ENCODE peak calls at places on chromosomes 3 and 15, in eight cellular contexts. E is RWPE1; K is body of pancreas; I is GM13977; Y is testis; H is MM.1S; M is CD8-positive, alpha-beta T cell; D is foreskin fibroblast. A is an unnamed sample.

GRCh38 chr3:130395916-130396315 is 50.4 kb downstream of the COL6A5 start:
- DNase-seq in E (peak), K (no peak), I (no peak), Y (no peak), H (no peak), M (no peak), D (peak), A (no peak)

GRCh38 chr3:194880940-194881925 is 195.6 kb downstream of the FAM43A start:
- DNase-seq in E (no peak), K (no peak), I (no peak), Y (no peak), H (no peak), M (no peak), D (no peak), A (no peak)

GRCh38 chr15:72671531-72671930 is 14.5 kb downstream of the HIGD2B start:
- DNase-seq in E (no peak), K (no peak), I (no peak), Y (no peak), H (no peak), M (no peak), D (no peak), A (no peak)

GRCh38 chr3:117681619-117682018 is 972.0 kb downstream of the TUSC7 start:
- DNase-seq in E (peak), K (no peak), I (no peak), Y (no peak), H (no peak), M (no peak), D (peak), A (no peak)

GRCh38 chr15:62912808-62913207 is 129.7 kb upstream of the TPM1 start:
- DNase-seq in E (no peak), K (no peak), I (no peak), Y (no peak), H (no peak), M (no peak), D (no peak), A (no peak)

GRCh38 chr3:149089395-149089794 is 3.1 kb upstream of the HLTF start:
- DNase-seq in E (no peak), K (no peak), I (no peak), Y (no peak), H (no peak), M (no peak), D (no peak), A (no peak)

GRCh38 chr3:105806361-105806760 is 62.5 kb downstream of the CBLB start:
- DNase-seq in E (peak), K (no peak), I (peak), Y (no peak), H (no peak), M (no peak), D (peak), A (no peak)

GRCh38 chr3:70889162-70890045 is 577.0 kb upstream of the MDFIC2 start:
- DNase-seq in E (no peak), K (peak), I (no peak), Y (no peak), H (no peak), M (no peak), D (peak), A (no peak)

GRCh38 chr3:50617096-50617791 is at the start of gene MAPKAPK3:
- DNase-seq in E (no peak), K (peak), I (no peak), Y (peak), H (peak), M (peak), D (no peak), A (peak)

GRCh38 chr3:187684880-187685279 is 14.7 kb upstream of the SST start:
- DNase-seq in E (no peak), K (no peak), I (no peak), Y (no peak), H (no peak), M (no peak), D (no peak), A (no peak)

GRCh38 chr3:194386066-194386465 is 13.0 kb downstream of the GP5 start:
- DNase-seq in E (no peak), K (peak), I (no peak), Y (no peak), H (no peak), M (no peak), D (no peak), A (no peak)

GRCh38 chr3:82186017-82186416 is 424.6 kb upstream of the GBE1 start:
- DNase-seq in E (no peak), K (no peak), I (no peak), Y (no peak), H (no peak), M (no peak), D (no peak), A (no peak)

GRCh38 chr3:57981483-57982087 is 26.6 kb upstream of the FLNB start:
- DNase-seq in E (no peak), K (no peak), I (no peak), Y (no peak), H (no peak), M (no peak), D (no peak), A (no peak)

GRCh38 chr3:152508705-152509104 is 240.0 kb downstream of the MBNL1 start:
- DNase-seq in E (peak), K (no peak), I (no peak), Y (no peak), H (peak), M (no peak), D (no peak), A (no peak)

GRCh38 chr3:59809750-59810444 is 760.1 kb upstream of the CFAP20DC start:
- DNase-seq in E (peak), K (no peak), I (peak), Y (peak), H (no peak), M (no peak), D (no peak), A (no peak)

GRCh38 chr15:101201411-101202174 is 50.3 kb downstream of the CHSY1 start:
- DNase-seq in E (peak), K (peak), I (no peak), Y (peak), H (no peak), M (no peak), D (peak), A (peak)

GRCh38 chr3:12796171-12797123 is at the start of gene CAND2:
- DNase-seq in E (peak), K (peak), I (peak), Y (peak), H (no peak), M (peak), D (peak), A (peak)

GRCh38 chr3:171458857-171459129 is 1.4 kb downstream of the TNIK start:
- DNase-seq in E (no peak), K (no peak), I (no peak), Y (no peak), H (no peak), M (peak), D (no peak), A (peak)

GRCh38 chr15:42084465-42085235 is 9.7 kb downstream of the PLA2G4D start:
- DNase-seq in E (peak), K (peak), I (peak), Y (peak), H (peak), M (peak), D (no peak), A (peak)

GRCh38 chr3:147195896-147196295 is 210.4 kb downstream of the ZIC4 start:
- DNase-seq in E (no peak), K (no peak), I (no peak), Y (no peak), H (no peak), M (no peak), D (peak), A (no peak)

GRCh38 chr3:138493804-138494606 is 59.6 kb downstream of the ESYT3 start:
- DNase-seq in E (peak), K (no peak), I (no peak), Y (no peak), H (no peak), M (no peak), D (peak), A (no peak)

GRCh38 chr3:192062186-192062585 is 601.2 kb downstream of the PYDC2 start:
- DNase-seq in E (no peak), K (no peak), I (no peak), Y (no peak), H (no peak), M (no peak), D (no peak), A (no peak)

GRCh38 chr3:46593979-46594378 is 18.3 kb upstream of the FAM240A start:
- DNase-seq in E (no peak), K (no peak), I (no peak), Y (no peak), H (no peak), M (no peak), D (no peak), A (no peak)

GRCh38 chr3:53495518-53496501 is 1.4 kb downstream of the CACNA1D start:
- DNase-seq in E (peak), K (peak), I (peak), Y (no peak), H (no peak), M (no peak), D (no peak), A (no peak)

GRCh38 chr15:59222906-59223579 is 16.4 kb downstream of the LDHAL6B start:
- DNase-seq in E (no peak), K (no peak), I (no peak), Y (no peak), H (no peak), M (no peak), D (peak), A (no peak)

GRCh38 chr15:39213385-39213840 is 367.5 kb upstream of the THBS1 start:
- DNase-seq in E (no peak), K (peak), I (no peak), Y (peak), H (no peak), M (no peak), D (peak), A (peak)

GRCh38 chr3:183427206-183428139 is 946 bp downstream of the MCF2L2 start:
- DNase-seq in E (no peak), K (no peak), I (no peak), Y (no peak), H (no peak), M (no peak), D (no peak), A (no peak)

GRCh38 chr3:56702487-56703315 is 19.6 kb upstream of the TASOR start:
- DNase-seq in E (peak), K (peak), I (peak), Y (peak), H (peak), M (peak), D (peak), A (peak)

GRCh38 chr3:58824285-58824684 is 157.7 kb upstream of the FAM3D start:
- DNase-seq in E (peak), K (peak), I (peak), Y (peak), H (no peak), M (no peak), D (peak), A (peak)

GRCh38 chr15:65993226-65993625 is 123.9 kb downstream of the RAB11A start:
- DNase-seq in E (no peak), K (no peak), I (no peak), Y (no peak), H (no peak), M (no peak), D (no peak), A (no peak)

GRCh38 chr3:67828486-67829010 is 174.1 kb upstream of the SUCLG2 start:
- DNase-seq in E (no peak), K (no peak), I (no peak), Y (no peak), H (no peak), M (no peak), D (no peak), A (no peak)

GRCh38 chr3:52986049-52986448 is 59.8 kb downstream of the SFMBT1 start:
- DNase-seq in E (no peak), K (no peak), I (no peak), Y (no peak), H (no peak), M (no peak), D (peak), A (no peak)

GRCh38 chr3:30988774-30989173 is 94.3 kb upstream of the GADL1 start:
- DNase-seq in E (no peak), K (no peak), I (no peak), Y (no peak), H (no peak), M (no peak), D (no peak), A (no peak)

GRCh38 chr3:28853830-28854229 is 427.0 kb upstream of the RBMS3 start:
- DNase-seq in E (no peak), K (no peak), I (no peak), Y (no peak), H (no peak), M (no peak), D (no peak), A (no peak)
- TF ChIP-seq CTCF in E (peak), K (no peak), I (no peak), Y (no peak), H (peak), M (no peak), D (no peak), A (no peak)

GRCh38 chr3:125163739-125164601 is 48.6 kb downstream of the SLC12A8 start:
- DNase-seq in E (no peak), K (no peak), I (no peak), Y (peak), H (no peak), M (no peak), D (no peak), A (no peak)
- TF ChIP-seq CTCF in E (no peak), K (no peak), I (peak), Y (no peak), H (no peak), M (no peak), D (no peak), A (no peak)

GRCh38 chr3:69791919-69792399 is 52.7 kb downstream of the MITF start:
- DNase-seq in E (no peak), K (no peak), I (no peak), Y (no peak), H (no peak), M (no peak), D (peak), A (no peak)
- TF ChIP-seq CTCF in E (peak), K (no peak), I (no peak), Y (peak), H (peak), M (no peak), D (peak), A (peak)

DNA sequence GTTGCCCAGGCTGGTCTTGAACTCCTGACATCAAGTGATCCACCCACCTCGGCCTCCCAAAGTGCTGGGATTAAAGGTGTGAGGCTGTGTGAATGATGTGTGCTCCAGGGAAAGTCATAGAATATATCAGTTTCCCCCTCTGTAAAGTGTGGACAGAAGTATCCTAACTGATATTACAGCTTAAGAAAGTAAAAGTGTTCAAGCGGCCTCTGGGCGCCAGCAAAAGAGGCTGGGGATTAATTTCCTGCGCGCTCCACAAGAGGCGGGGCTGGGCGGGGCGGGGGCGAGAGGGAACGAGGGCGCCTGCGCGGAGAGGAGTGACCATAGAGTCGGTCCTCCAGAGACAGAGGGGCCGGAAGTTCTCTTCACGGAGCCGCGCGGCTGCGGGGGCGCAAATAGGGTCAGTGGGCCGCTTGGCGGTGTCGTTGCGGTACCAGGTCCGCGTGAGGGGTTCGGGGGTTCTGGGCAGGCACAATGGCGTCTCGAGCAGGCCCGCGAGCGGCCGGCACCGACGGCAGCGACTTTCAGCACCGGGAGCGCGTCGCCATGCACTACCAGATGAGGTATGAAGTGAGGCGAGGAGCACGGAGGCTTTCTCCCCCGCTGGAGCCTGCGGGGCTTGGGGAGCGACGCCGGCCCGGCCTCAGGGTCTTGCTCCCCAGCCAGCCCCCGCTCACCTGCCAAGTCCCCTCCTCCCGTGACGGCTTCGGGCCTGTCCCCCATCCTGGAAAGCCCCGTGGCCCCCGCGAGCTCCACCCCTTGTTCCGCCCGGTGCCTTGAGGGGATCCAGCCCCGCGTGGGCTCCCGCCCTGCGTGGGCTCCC is at the start of gene JAGN1:
- DNase-seq in E (peak), K (peak), I (peak), Y (peak), H (peak), M (peak), D (peak), A (peak)
- TF ChIP-seq CTCF in E (no peak), K (no peak), I (no peak), Y (no peak), H (no peak), M (no peak), D (no peak), A (peak)

DNA sequence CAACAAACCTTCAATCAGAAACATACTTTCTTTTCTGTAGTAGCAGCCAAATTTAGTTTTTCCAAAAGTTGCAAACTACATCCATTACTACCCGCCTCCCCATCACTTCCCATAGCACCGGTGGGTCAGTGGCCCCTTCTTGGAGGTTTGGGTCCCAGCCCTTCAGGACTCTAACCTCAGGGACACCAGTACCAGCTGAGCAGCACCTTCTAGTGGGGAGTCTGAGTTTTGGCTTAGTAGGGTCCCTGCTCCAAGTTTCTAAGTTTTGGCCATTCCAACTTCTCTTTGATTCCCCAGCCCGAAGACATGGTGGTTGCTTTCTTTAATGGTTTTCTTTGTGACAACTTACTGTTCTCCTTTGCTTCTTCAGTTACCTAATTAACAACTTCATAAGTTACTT is 160.6 kb downstream of the ECT2 start:
- DNase-seq in E (no peak), K (no peak), I (no peak), Y (no peak), H (no peak), M (no peak), D (no peak), A (no peak)
- TF ChIP-seq CTCF in E (no peak), K (no peak), I (no peak), Y (no peak), H (no peak), M (no peak), D (no peak), A (no peak)

GRCh38 chr3:129228891-129229585 is 20.4 kb upstream of the COPG1 start:
- DNase-seq in E (peak), K (no peak), I (no peak), Y (no peak), H (no peak), M (no peak), D (peak), A (no peak)

GRCh38 chr3:129226374-129226773 is 23.0 kb upstream of the COPG1 start:
- DNase-seq in E (peak), K (peak), I (no peak), Y (peak), H (no peak), M (no peak), D (peak), A (no peak)

GRCh38 chr3:129230311-129231019 is 18.9 kb upstream of the COPG1 start:
- DNase-seq in E (peak), K (no peak), I (no peak), Y (no peak), H (no peak), M (no peak), D (peak), A (no peak)

GRCh38 chr3:129224984-129225393 is 24.4 kb upstream of the COPG1 start:
- DNase-seq in E (peak), K (peak), I (peak), Y (peak), H (no peak), M (no peak), D (peak), A (no peak)
- TF ChIP-seq CTCF in E (no peak), K (no peak), I (no peak), Y (no peak), H (no peak), M (no peak), D (no peak), A (no peak)